ENCODE peak calls at places on chromosomes 6 and 20, in eight cellular contexts. G is kidney, Q is spleen, W is fibroblast of the aortic adventitia, N is activated B cell treated with CpG ODN at 0.5 μM for 24 hours, I is A549, F is fibroblast of pulmonary artery, R is endothelial cell. S is an unnamed sample.
A peak's percentile ranks its signal among the peaks of the same experiment; 100 is the strongest.

GRCh38 chr6:110589865-110590513 is 113.6 kb upstream of the SLC22A16 start:
- DNase-seq in G (no peak), F (no peak), I (no peak), R (no peak), N (peak; percentile 24), W (no peak), Q (no peak), S (no peak)

GRCh38 chr20:31713312-31714049 is 9.2 kb downstream of the BCL2L1 start:
- DNase-seq in W (peak; percentile 90), R (peak; percentile 54), N (no peak), F (peak; percentile 91), I (peak; percentile 78), Q (peak; percentile 29), G (peak; percentile 94), S (no peak)

GRCh38 chr6:158662607-158663464 is 13.0 kb downstream of the SYTL3 start:
- DNase-seq in Q (peak; percentile 68), R (no peak), G (no peak), N (no peak), W (peak; percentile 88), I (no peak), F (no peak), S (no peak)

GRCh38 chr6:2834262-2834661 is 7.4 kb downstream of the SERPINB1 start:
- DNase-seq in G (no peak), R (no peak), N (no peak), Q (no peak), W (no peak), I (no peak), F (no peak), S (no peak)

GRCh38 chr6:151763303-151763702 is 44.2 kb upstream of the ESR1 start:
- DNase-seq in R (no peak), F (peak; percentile 54), Q (no peak), W (peak; percentile 85), N (no peak), I (no peak), G (no peak), S (no peak)

GRCh38 chr20:8542115-8542486 is 410.0 kb downstream of the PLCB1 start:
- DNase-seq in Q (no peak), R (no peak), G (no peak), W (no peak), N (no peak), I (no peak), F (no peak), S (no peak)

GRCh38 chr6:170148709-170149470 is 142.0 kb downstream of the DLL1 start:
- DNase-seq in I (no peak), G (peak; percentile 53), N (no peak), F (no peak), R (no peak), Q (peak; percentile 75), W (no peak), S (no peak)

GRCh38 chr6:14584450-14584849 is 466.9 kb downstream of the CD83 start:
- DNase-seq in G (no peak), W (peak; percentile 17), I (peak; percentile 3), F (peak; percentile 8), Q (no peak), N (no peak), R (no peak), S (no peak)

GRCh38 chr20:2331092-2331491 is 35.3 kb downstream of the TGM3 start:
- DNase-seq in W (no peak), N (no peak), R (no peak), Q (no peak), I (no peak), F (no peak), G (no peak), S (no peak)

GRCh38 chr6:41636803-41637178 is 1.5 kb upstream of the MDFI start:
- DNase-seq in R (peak; percentile 56), N (no peak), Q (peak; percentile 66), I (peak; percentile 48), F (peak; percentile 38), W (no peak), G (peak; percentile 92), S (no peak)

DNA sequence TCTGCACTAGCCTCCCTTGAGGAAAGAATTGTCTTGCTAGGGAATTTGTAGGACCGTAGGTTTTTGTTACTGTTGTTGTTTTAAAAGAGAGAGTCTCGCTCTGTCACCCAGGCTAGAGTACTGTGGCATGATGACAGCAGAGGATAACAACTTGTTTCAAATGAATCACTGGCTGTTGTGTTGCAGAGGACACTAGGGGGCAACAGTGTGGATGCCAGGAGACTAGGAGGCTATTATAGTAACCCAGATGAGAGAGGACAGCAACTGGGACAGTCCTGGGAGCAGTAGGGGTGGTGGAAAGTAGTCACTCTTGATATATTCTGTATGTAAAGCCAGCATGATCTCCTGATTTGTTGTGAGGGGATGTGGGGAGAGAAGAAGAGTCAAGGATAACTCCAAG is 41.8 kb upstream of the LAMA4 start:
- DNase-seq in W (peak; percentile 47), I (peak; percentile 14), F (peak; percentile 59), G (no peak), N (no peak), R (peak; percentile 39), Q (no peak), S (no peak)
- TF ChIP-seq CTCF in W (peak; percentile 56), I (peak; percentile 25), F (peak; percentile 64), G (peak; percentile 16), N (no peak), R (no peak), Q (no peak), S (no peak)

GRCh38 chr20:63215101-63216040 is 560 bp downstream of the YTHDF1 start:
- DNase-seq in N (no peak), I (peak; percentile 91), R (peak; percentile 68), F (peak; percentile 61), W (peak; percentile 53), G (peak; percentile 87), Q (no peak), S (no peak)
- TF ChIP-seq CTCF in N (no peak), I (peak; percentile 41), R (peak; percentile 4), F (peak; percentile 65), W (peak; percentile 70), G (peak; percentile 44), Q (no peak), S (no peak)

GRCh38 chr6:145732788-145733187 is 2.5 kb downstream of the EPM2A start:
- DNase-seq in N (no peak), F (no peak), R (no peak), Q (no peak), G (no peak), I (no peak), W (no peak), S (no peak)

GRCh38 chr6:145733207-145733606 is 2.1 kb downstream of the EPM2A start:
- DNase-seq in W (no peak), R (no peak), I (no peak), N (no peak), Q (no peak), F (no peak), G (no peak), S (no peak)

GRCh38 chr6:145735356-145736165 is at the start of gene EPM2A:
- DNase-seq in G (peak; percentile 94), N (peak; percentile 80), I (peak; percentile 38), Q (peak; percentile 96), R (peak; percentile 80), W (peak; percentile 74), F (peak; percentile 79), S (peak; percentile 76)

GRCh38 chr6:145734486-145735355 is 599 bp downstream of the EPM2A start:
- DNase-seq in N (peak; percentile 77), F (peak; percentile 91), I (peak; percentile 51), W (peak; percentile 80), G (peak; percentile 97), Q (peak; percentile 95), R (peak; percentile 90), S (peak; percentile 56)

GRCh38 chr6:145733770-145734169 is 1.6 kb downstream of the EPM2A start:
- DNase-seq in W (no peak), F (no peak), R (no peak), Q (no peak), N (no peak), G (no peak), I (no peak), S (no peak)
- TF ChIP-seq CTCF in W (no peak), F (no peak), R (no peak), Q (no peak), N (no peak), G (no peak), I (no peak), S (no peak)

GRCh38 chr6:78863576-78863975 is 3.8 kb upstream of the IRAK1BP1 start:
- DNase-seq in N (no peak), R (no peak), I (no peak), Q (no peak), W (no peak), G (no peak), F (no peak), S (no peak)

GRCh38 chr6:78868124-78868523 is 773 bp downstream of the IRAK1BP1 start:
- DNase-seq in N (no peak), I (no peak), W (peak; percentile 10), G (no peak), R (no peak), Q (no peak), F (peak; percentile 5), S (no peak)

GRCh38 chr6:78867020-78867369 is 356 bp upstream of the IRAK1BP1 start:
- DNase-seq in Q (no peak), W (no peak), N (no peak), G (no peak), R (no peak), F (no peak), I (peak; percentile 21), S (no peak)

GRCh38 chr6:78864957-78865356 is 2.4 kb upstream of the IRAK1BP1 start:
- DNase-seq in W (no peak), R (no peak), F (no peak), I (no peak), Q (no peak), N (no peak), G (no peak), S (no peak)

DNA sequence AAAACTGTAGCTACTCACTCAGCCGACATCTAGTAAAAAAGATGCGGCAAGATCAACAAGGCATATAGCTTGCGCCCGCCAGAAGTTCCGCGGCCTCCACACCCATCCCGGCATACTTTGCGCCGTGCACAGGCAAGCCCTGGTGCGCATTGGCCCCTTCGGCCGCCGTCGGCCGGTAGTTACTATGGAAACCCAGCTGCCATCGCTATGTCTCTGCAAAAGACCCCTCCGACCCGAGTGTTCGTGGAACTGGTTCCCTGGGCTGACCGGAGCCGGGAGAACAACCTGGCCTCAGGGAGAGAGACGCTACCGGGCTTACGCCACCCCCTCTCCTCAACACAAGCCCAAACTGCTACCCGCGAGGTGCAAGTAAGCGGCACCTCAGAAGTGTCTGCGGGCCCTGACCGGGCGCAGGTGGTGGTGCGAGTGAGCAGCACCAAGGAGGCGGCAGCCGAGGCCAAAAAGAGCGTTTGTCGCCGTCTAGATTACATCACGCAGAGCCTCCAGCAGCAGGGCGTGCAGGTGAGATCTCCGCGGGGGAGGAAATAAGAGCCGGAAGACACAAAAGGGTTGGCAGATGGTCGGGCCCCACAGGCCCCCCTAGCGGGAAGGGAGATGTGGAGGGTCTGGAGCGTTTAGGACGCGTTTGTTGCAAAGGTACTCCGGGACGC is at the start of gene IRAK1BP1:
- DNase-seq in N (peak; percentile 75), W (peak; percentile 75), F (peak; percentile 84), Q (peak; percentile 95), R (peak; percentile 83), G (peak; percentile 95), I (peak; percentile 61), S (peak; percentile 59)
- TF ChIP-seq CTCF in N (no peak), W (no peak), F (no peak), Q (no peak), R (no peak), G (no peak), I (no peak), S (no peak)